ENCODE peak calls at places on chromosome 2, in five cellular contexts. A is RCC 7860, D is aorta, O is GM06990, I is H4. E is an unnamed sample.

GRCh38 chr2:234881413-234882241 is 70.2 kb upstream of the SH3BP4 start:
- DNase-seq in D (peak; percentile 94), O (peak; percentile 5), I (peak; percentile 95), A (peak; percentile 89), E (peak; percentile 94)

GRCh38 chr2:171688129-171688465 is 828 bp downstream of the DYNC1I2 start:
- DNase-seq in D (no peak), I (no peak), O (no peak), A (no peak), E (no peak)

GRCh38 chr2:46249654-46250053 is 47.6 kb upstream of the EPAS1 start:
- DNase-seq in A (no peak), O (no peak), I (no peak), D (no peak), E (no peak)

GRCh38 chr2:219058541-219059374 is 2.0 kb downstream of the IHH start:
- DNase-seq in A (peak; percentile 27), O (no peak), D (peak; percentile 90), I (no peak), E (no peak)

GRCh38 chr2:19839438-19839837 is 62.3 kb downstream of the TTC32 start:
- DNase-seq in O (no peak), A (no peak), I (no peak), D (no peak), E (no peak)

GRCh38 chr2:54574107-54574859 is 118.2 kb downstream of the SPTBN1 start:
- DNase-seq in D (no peak), I (no peak), O (no peak), A (peak; percentile 86), E (no peak)

GRCh38 chr2:140454717-140455116 is 1674.5 kb upstream of the NXPH2 start:
- DNase-seq in I (peak; percentile 34), O (no peak), A (peak; percentile 63), D (no peak), E (peak; percentile 12)

GRCh38 chr2:43025709-43026290 is 200.6 kb downstream of the ZFP36L2 start:
- DNase-seq in D (no peak), I (no peak), A (no peak), O (no peak), E (no peak)

GRCh38 chr2:127371037-127371436 is 16.7 kb downstream of the MAP3K2 start:
- DNase-seq in I (no peak), A (peak; percentile 35), O (no peak), D (peak; percentile 81), E (no peak)

GRCh38 chr2:152481881-152482280 is 146.9 kb downstream of the FMNL2 start:
- DNase-seq in O (no peak), D (no peak), I (no peak), A (no peak), E (no peak)

GRCh38 chr2:145110668-145111067 is 590.7 kb upstream of the ZEB2 start:
- DNase-seq in A (peak; percentile 40), O (no peak), I (no peak), D (no peak), E (peak; percentile 63)

GRCh38 chr2:226077031-226077430 is 677.5 kb downstream of the NYAP2 start:
- DNase-seq in I (no peak), A (no peak), D (no peak), O (no peak), E (no peak)

GRCh38 chr2:37232131-37232933 is 874 bp downstream of the NDUFAF7 start:
- DNase-seq in D (no peak), I (no peak), A (no peak), O (no peak), E (no peak)

GRCh38 chr2:228801451-228801850 is 469.6 kb downstream of the PID1 start:
- DNase-seq in D (no peak), I (no peak), O (no peak), A (no peak), E (no peak)

GRCh38 chr2:8369522-8369921 is 312.3 kb upstream of the ID2 start:
- DNase-seq in A (no peak), D (no peak), I (no peak), O (no peak), E (no peak)

GRCh38 chr2:189350515-189351209 is 90.6 kb upstream of the WDR75 start:
- DNase-seq in A (peak; percentile 64), O (no peak), I (peak; percentile 83), D (no peak), E (no peak)

GRCh38 chr2:167188596-167188967 is 300.3 kb downstream of the XIRP2 start:
- DNase-seq in I (no peak), A (no peak), D (no peak), O (no peak), E (no peak)

GRCh38 chr2:1664698-1665097 is 79.6 kb downstream of the PXDN start:
- DNase-seq in I (no peak), D (peak; percentile 72), O (no peak), A (no peak), E (no peak)